ENCODE peak calls at places on chromosomes 3 and 15, in seven cellular contexts. One of them, this sample, is unnamed.

GRCh38 chr15:33903661-33904060 is 64.6 kb upstream of the CHRM5 start:
- DNase-seq in astrocyte: no peak
- DNase-seq in activated T-cell treated with anti-CD3 and anti-CD28 coated beads, Interleukin-2, amount 50 U/mL, for 72 hours: no peak
- DNase-seq in anterior cingulate cortex: no peak
- DNase-seq in RCC 7860: no peak
- DNase-seq in WTC11: no peak
- DNase-seq in ACHN: no peak
- DNase-seq in this sample: no peak

GRCh38 chr3:62143843-62144450 is 229.4 kb downstream of the FEZF2 start:
- DNase-seq in WTC11: no peak
- DNase-seq in ACHN: no peak
- DNase-seq in astrocyte: no peak
- DNase-seq in RCC 7860: no peak
- DNase-seq in activated T-cell treated with anti-CD3 and anti-CD28 coated beads, Interleukin-2, amount 50 U/mL, for 72 hours: no peak
- DNase-seq in anterior cingulate cortex: no peak
- DNase-seq in this sample: no peak

GRCh38 chr15:28974142-28974541 is 88.4 kb downstream of the APBA2 start:
- DNase-seq in RCC 7860: no peak
- DNase-seq in activated T-cell treated with anti-CD3 and anti-CD28 coated beads, Interleukin-2, amount 50 U/mL, for 72 hours: peak
- DNase-seq in WTC11: no peak
- DNase-seq in ACHN: no peak
- DNase-seq in anterior cingulate cortex: no peak
- DNase-seq in astrocyte: no peak
- DNase-seq in this sample: no peak

GRCh38 chr3:20462723-20463122 is 276.7 kb upstream of the SGO1 start:
- DNase-seq in anterior cingulate cortex: no peak
- DNase-seq in WTC11: no peak
- DNase-seq in ACHN: no peak
- DNase-seq in RCC 7860: no peak
- DNase-seq in activated T-cell treated with anti-CD3 and anti-CD28 coated beads, Interleukin-2, amount 50 U/mL, for 72 hours: no peak
- DNase-seq in astrocyte: no peak
- DNase-seq in this sample: no peak

GRCh38 chr15:70284438-70285214 is 186.9 kb upstream of the TLE3 start:
- DNase-seq in astrocyte: no peak
- DNase-seq in WTC11: no peak
- DNase-seq in ACHN: no peak
- DNase-seq in RCC 7860: no peak
- DNase-seq in activated T-cell treated with anti-CD3 and anti-CD28 coated beads, Interleukin-2, amount 50 U/mL, for 72 hours: no peak
- DNase-seq in anterior cingulate cortex: no peak
- DNase-seq in this sample: no peak

GRCh38 chr15:41435037-41435786 is 18.3 kb downstream of the RTF1 start:
- DNase-seq in RCC 7860: no peak
- DNase-seq in WTC11: no peak
- DNase-seq in astrocyte: no peak
- DNase-seq in activated T-cell treated with anti-CD3 and anti-CD28 coated beads, Interleukin-2, amount 50 U/mL, for 72 hours: no peak
- DNase-seq in ACHN: no peak
- DNase-seq in anterior cingulate cortex: no peak
- DNase-seq in this sample: no peak

GRCh38 chr3:182910939-182911781 is 69.2 kb downstream of the DCUN1D1 start:
- DNase-seq in RCC 7860: no peak
- DNase-seq in ACHN: no peak
- DNase-seq in anterior cingulate cortex: no peak
- DNase-seq in WTC11: no peak
- DNase-seq in astrocyte: no peak
- DNase-seq in activated T-cell treated with anti-CD3 and anti-CD28 coated beads, Interleukin-2, amount 50 U/mL, for 72 hours: no peak
- DNase-seq in this sample: no peak

GRCh38 chr3:109369510-109369909 is 32.2 kb upstream of the DPPA4 start:
- DNase-seq in activated T-cell treated with anti-CD3 and anti-CD28 coated beads, Interleukin-2, amount 50 U/mL, for 72 hours: no peak
- DNase-seq in anterior cingulate cortex: no peak
- DNase-seq in astrocyte: no peak
- DNase-seq in WTC11: peak
- DNase-seq in RCC 7860: no peak
- DNase-seq in ACHN: no peak
- DNase-seq in this sample: no peak

GRCh38 chr3:51813539-51813938 is 34.5 kb upstream of the IQCF6 start:
- DNase-seq in WTC11: no peak
- DNase-seq in anterior cingulate cortex: peak
- DNase-seq in astrocyte: no peak
- DNase-seq in ACHN: no peak
- DNase-seq in activated T-cell treated with anti-CD3 and anti-CD28 coated beads, Interleukin-2, amount 50 U/mL, for 72 hours: no peak
- DNase-seq in RCC 7860: no peak
- DNase-seq in this sample: no peak

GRCh38 chr3:114660124-114660523 is 366.3 kb downstream of the TIGIT start:
- DNase-seq in ACHN: no peak
- DNase-seq in WTC11: no peak
- DNase-seq in anterior cingulate cortex: no peak
- DNase-seq in RCC 7860: no peak
- DNase-seq in astrocyte: peak
- DNase-seq in activated T-cell treated with anti-CD3 and anti-CD28 coated beads, Interleukin-2, amount 50 U/mL, for 72 hours: no peak
- DNase-seq in this sample: no peak

This sample was measured in GM12891.